ENCODE peak calls at places on chromosomes 7 and 10, in four cellular contexts. One of them, this sample, is unnamed.
A peak's percentile ranks its signal among the peaks of the same experiment; 100 is the strongest.

GRCh38 chr10:47359626-47360418 is 11.7 kb downstream of the RBP3 start:
- DNase-seq in A549: no peak
- DNase-seq in progenitor cell of endocrine pancreas: no peak
- DNase-seq in EH: no peak
- DNase-seq in this sample: peak; percentile 60

GRCh38 chr7:77738871-77739270 is 42.6 kb downstream of the RSBN1L start:
- DNase-seq in A549: no peak
- DNase-seq in progenitor cell of endocrine pancreas: no peak
- DNase-seq in EH: peak; percentile 93
- DNase-seq in this sample: peak; percentile 56

GRCh38 chr7:32219416-32219815 is 149.2 kb upstream of the PDE1C start:
- DNase-seq in A549: no peak
- DNase-seq in progenitor cell of endocrine pancreas: no peak
- DNase-seq in EH: no peak
- DNase-seq in this sample: peak; percentile 13

GRCh38 chr10:71621263-71621751 is 98.3 kb downstream of the C10orf105 start:
- DNase-seq in A549: no peak
- DNase-seq in progenitor cell of endocrine pancreas: no peak
- DNase-seq in EH: peak; percentile 25
- DNase-seq in this sample: peak; percentile 60

GRCh38 chr10:101493249-101493648 is 94.8 kb downstream of the POLL start:
- DNase-seq in A549: no peak
- DNase-seq in progenitor cell of endocrine pancreas: no peak
- DNase-seq in EH: no peak
- DNase-seq in this sample: no peak

GRCh38 chr10:6766061-6766460 is 186.0 kb upstream of the PRKCQ start:
- DNase-seq in A549: no peak
- DNase-seq in progenitor cell of endocrine pancreas: no peak
- DNase-seq in EH: peak; percentile 69
- DNase-seq in this sample: no peak

GRCh38 chr10:21523557-21524008 is 1.9 kb downstream of the SKIDA1 start:
- DNase-seq in A549: no peak
- DNase-seq in progenitor cell of endocrine pancreas: no peak
- DNase-seq in EH: peak; percentile 38
- DNase-seq in this sample: no peak

GRCh38 chr7:117229350-117229749 is 93.5 kb downstream of the WNT2 start:
- DNase-seq in A549: no peak
- DNase-seq in progenitor cell of endocrine pancreas: no peak
- DNase-seq in EH: peak; percentile 28
- DNase-seq in this sample: no peak

GRCh38 chr10:87038786-87039185 is 18.7 kb downstream of the FAM25A start:
- DNase-seq in A549: no peak
- DNase-seq in progenitor cell of endocrine pancreas: no peak
- DNase-seq in EH: no peak
- DNase-seq in this sample: peak; percentile 47

GRCh38 chr7:108525985-108526767 is at the start of gene PNPLA8:
- DNase-seq in A549: peak; percentile 96
- DNase-seq in progenitor cell of endocrine pancreas: peak; percentile 99
- DNase-seq in EH: peak; percentile 100
- DNase-seq in this sample: peak; percentile 96

GRCh38 chr10:114313139-114313538 is 74.1 kb downstream of the VWA2 start:
- DNase-seq in A549: no peak
- DNase-seq in progenitor cell of endocrine pancreas: no peak
- DNase-seq in EH: no peak
- DNase-seq in this sample: no peak

GRCh38 chr7:36875794-36876193 is 151.5 kb upstream of the AOAH start:
- DNase-seq in A549: no peak
- DNase-seq in progenitor cell of endocrine pancreas: no peak
- DNase-seq in EH: no peak
- DNase-seq in this sample: peak; percentile 13

GRCh38 chr7:29377718-29378117 is 183.1 kb downstream of the CHN2 start:
- DNase-seq in A549: no peak
- DNase-seq in progenitor cell of endocrine pancreas: no peak
- DNase-seq in EH: no peak
- DNase-seq in this sample: no peak